ENCODE peak calls at places on chromosomes 13 and 19, in four cellular contexts. One of them, this sample, is unnamed.

GRCh38 chr13:100298116-100298681 is 209.3 kb downstream of the PCCA start:
- DNase-seq in GM23338: no peak
- DNase-seq in stomach: no peak
- DNase-seq in breast epithelium: no peak
- DNase-seq in this sample: no peak

GRCh38 chr19:44196772-44197171 is 15.6 kb upstream of the ZNF227 start:
- DNase-seq in GM23338: no peak
- DNase-seq in stomach: no peak
- DNase-seq in breast epithelium: no peak
- DNase-seq in this sample: no peak

GRCh38 chr13:95341441-95341840 is 40.2 kb upstream of the ABCC4 start:
- DNase-seq in GM23338: no peak
- DNase-seq in stomach: no peak
- DNase-seq in breast epithelium: no peak
- DNase-seq in this sample: no peak

GRCh38 chr13:107493271-107493670 is 722.1 kb downstream of the LIG4 start:
- DNase-seq in GM23338: no peak
- DNase-seq in stomach: no peak
- DNase-seq in breast epithelium: no peak
- DNase-seq in this sample: no peak

GRCh38 chr19:4531562-4532165 is 3.4 kb downstream of the PLIN5 start:
- DNase-seq in GM23338: no peak
- DNase-seq in stomach: peak; percentile 80
- DNase-seq in breast epithelium: no peak
- DNase-seq in this sample: no peak

GRCh38 chr19:1608414-1609391 is 3.4 kb upstream of the UQCR11 start:
- DNase-seq in GM23338: peak; percentile 36
- DNase-seq in stomach: no peak
- DNase-seq in breast epithelium: no peak
- DNase-seq in this sample: no peak

GRCh38 chr19:48348737-48349136 is 15.0 kb downstream of the TMEM143 start:
- DNase-seq in GM23338: no peak
- DNase-seq in stomach: no peak
- DNase-seq in breast epithelium: no peak
- DNase-seq in this sample: no peak

GRCh38 chr13:21884299-21884878 is 213.5 kb downstream of the FGF9 start:
- DNase-seq in GM23338: no peak
- DNase-seq in stomach: no peak
- DNase-seq in breast epithelium: no peak
- DNase-seq in this sample: no peak

GRCh38 chr13:33401238-33401637 is 115.7 kb upstream of the STARD13 start:
- DNase-seq in GM23338: no peak
- DNase-seq in stomach: peak; percentile 31
- DNase-seq in breast epithelium: peak; percentile 23
- DNase-seq in this sample: no peak

GRCh38 chr13:113859311-113860050 is 4.4 kb downstream of the GAS6 start:
- DNase-seq in GM23338: no peak
- DNase-seq in stomach: no peak
- DNase-seq in breast epithelium: no peak
- DNase-seq in this sample: no peak

GRCh38 chr13:113558461-113558860 is 26.1 kb upstream of the TFDP1 start:
- DNase-seq in GM23338: no peak
- DNase-seq in stomach: peak; percentile 4
- DNase-seq in breast epithelium: peak; percentile 2
- DNase-seq in this sample: peak; percentile 56

GRCh38 chr19:51156710-51157109 is 14.6 kb downstream of the SIGLEC7 start:
- DNase-seq in GM23338: no peak
- DNase-seq in stomach: no peak
- DNase-seq in breast epithelium: no peak
- DNase-seq in this sample: no peak

GRCh38 chr13:21074601-21075302 is 13.4 kb upstream of the LATS2 start:
- DNase-seq in GM23338: no peak
- DNase-seq in stomach: no peak
- DNase-seq in breast epithelium: no peak
- DNase-seq in this sample: peak; percentile 76

GRCh38 chr19:10809693-10810285 is 26.2 kb downstream of the TMED1 start:
- DNase-seq in GM23338: no peak
- DNase-seq in stomach: no peak
- DNase-seq in breast epithelium: no peak
- DNase-seq in this sample: no peak
- H3K27ac ChIP-seq in GM23338: no peak overlapping the region
- H3K27ac ChIP-seq in stomach: no peak overlapping the region
- H3K27ac ChIP-seq in breast epithelium: no peak overlapping the region
- H3K27ac ChIP-seq in this sample: no peak overlapping the region

GRCh38 chr13:98474761-98475160 is 102.1 kb downstream of the STK24 start:
- DNase-seq in GM23338: no peak
- DNase-seq in stomach: no peak
- DNase-seq in breast epithelium: no peak
- DNase-seq in this sample: no peak

GRCh38 chr13:98474292-98474691 is 102.6 kb downstream of the STK24 start:
- DNase-seq in GM23338: no peak
- DNase-seq in stomach: no peak
- DNase-seq in breast epithelium: no peak
- DNase-seq in this sample: peak; percentile 51

GRCh38 chr13:98473792-98474153 is 103.1 kb downstream of the STK24 start:
- DNase-seq in GM23338: no peak
- DNase-seq in stomach: no peak
- DNase-seq in breast epithelium: no peak
- DNase-seq in this sample: no peak

GRCh38 chr13:98471895-98472294 is 105.0 kb downstream of the STK24 start:
- DNase-seq in GM23338: no peak
- DNase-seq in stomach: peak; percentile 66
- DNase-seq in breast epithelium: no peak
- DNase-seq in this sample: no peak

DNA sequence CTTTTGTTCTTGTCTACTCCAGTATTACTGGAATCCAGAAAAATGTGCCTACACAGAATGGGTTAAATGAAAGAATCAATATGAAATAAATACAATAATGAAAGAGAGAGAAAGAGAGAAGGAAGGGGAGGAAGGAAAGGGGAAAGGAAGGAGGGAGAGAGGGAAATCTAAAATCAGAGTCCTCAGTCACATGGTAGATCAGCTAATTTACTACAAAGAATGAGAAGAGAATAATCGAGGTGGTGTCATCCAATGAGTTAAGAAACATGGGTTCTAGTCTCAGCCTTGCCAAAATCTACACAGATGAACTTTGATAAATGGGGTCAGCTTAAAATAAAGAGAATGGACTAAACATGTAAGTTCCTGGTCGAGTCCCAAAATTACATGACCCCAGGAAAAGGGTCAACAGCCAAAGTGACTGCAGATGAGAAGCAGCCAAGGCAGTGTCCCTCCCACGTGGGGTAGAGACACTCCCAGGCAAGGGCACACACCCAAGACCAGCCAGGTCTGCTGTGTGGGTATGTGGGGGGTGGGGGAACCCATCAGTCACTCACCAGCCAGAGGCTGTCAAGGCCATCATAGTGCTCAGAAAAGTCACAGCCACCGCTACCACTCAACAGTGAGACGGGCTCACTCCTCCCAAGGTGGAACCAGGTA is 103.6 kb downstream of the STK24 start:
- DNase-seq in GM23338: no peak
- DNase-seq in stomach: no peak
- DNase-seq in breast epithelium: no peak
- DNase-seq in this sample: peak; percentile 42
- H3K4me1 ChIP-seq in GM23338: peaks cover 28% of the 10 kb centered on the region
- H3K4me1 ChIP-seq in stomach: peaks cover 50% of the 10 kb centered on the region
- H3K4me1 ChIP-seq in breast epithelium: peaks cover 6% of the 10 kb centered on the region
- H3K4me1 ChIP-seq in this sample: peaks cover 41% of the 10 kb centered on the region

GRCh38 chr13:97256343-97256783 is 34.2 kb downstream of the MBNL2 start:
- DNase-seq in GM23338: no peak
- DNase-seq in stomach: no peak
- DNase-seq in breast epithelium: no peak
- DNase-seq in this sample: no peak
- TF ChIP-seq POLR2AphosphoS5 in GM23338: no peak
- TF ChIP-seq POLR2AphosphoS5 in stomach: peak; percentile 88
- TF ChIP-seq POLR2AphosphoS5 in breast epithelium: no peak
- TF ChIP-seq POLR2AphosphoS5 in this sample: peak; percentile 84

GRCh38 chr13:52173373-52173772 is 14.0 kb upstream of the NEK3 start:
- DNase-seq in GM23338: no peak
- DNase-seq in stomach: no peak
- DNase-seq in breast epithelium: no peak
- DNase-seq in this sample: no peak
- H3K27ac ChIP-seq in GM23338: no peak overlapping the region
- H3K27ac ChIP-seq in stomach: no peak overlapping the region
- H3K27ac ChIP-seq in breast epithelium: no peak overlapping the region
- H3K27ac ChIP-seq in this sample: no peak overlapping the region

GRCh38 chr19:6402058-6402457 is 9.1 kb upstream of the GTF2F1 start:
- DNase-seq in GM23338: no peak
- DNase-seq in stomach: no peak
- DNase-seq in breast epithelium: no peak
- DNase-seq in this sample: no peak

GRCh38 chr19:6402834-6403608 is 10.1 kb upstream of the GTF2F1 start:
- DNase-seq in GM23338: peak; percentile 25
- DNase-seq in stomach: no peak
- DNase-seq in breast epithelium: no peak
- DNase-seq in this sample: no peak
- H3K4me1 ChIP-seq in GM23338: no peaks in the 10 kb centered on the region
- H3K4me1 ChIP-seq in stomach: no peaks in the 10 kb centered on the region
- H3K4me1 ChIP-seq in breast epithelium: no peaks in the 10 kb centered on the region
- H3K4me1 ChIP-seq in this sample: no peaks in the 10 kb centered on the region

This sample was measured in suprapubic skin.